ENCODE peak calls at places on chromosomes 7 and 10, in seven cellular contexts. H is stimulated activated CD8-positive, alpha-beta memory T cell treated with anti-CD3 and anti-CD28 coated beads, Interleukin-4, amount 100 ng/mL, for 4 hours; M is DND-41; R is NCI-H1092 treated with DMSO at 0.1 percent for 48 hours; L is retina; W is hypothalamus; G is SIG-M5. N is an unnamed sample.

GRCh38 chr7:66355762-66356161 is 150.6 kb downstream of the TPST1 start:
- DNase-seq in W (no peak), G (no peak), R (no peak), M (no peak), L (no peak), H (no peak), N (no peak)

GRCh38 chr10:117532003-117532385 is 10.6 kb upstream of the EMX2 start:
- DNase-seq in W (no peak), H (no peak), L (no peak), G (no peak), R (no peak), M (no peak), N (no peak)

GRCh38 chr7:38070718-38071117 is 107.3 kb upstream of the STARD3NL start:
- DNase-seq in R (peak), M (no peak), L (no peak), G (no peak), H (no peak), W (no peak), N (peak)

GRCh38 chr7:77759294-77759889 is 38.8 kb downstream of the TMEM60 start:
- DNase-seq in M (peak), G (no peak), W (peak), H (peak), R (peak), L (peak), N (peak)

GRCh38 chr7:138662066-138663061 is 38.8 kb downstream of the SVOPL start:
- DNase-seq in M (no peak), L (no peak), H (no peak), R (no peak), G (no peak), W (no peak), N (no peak)

GRCh38 chr10:5467634-5468255 is 31.6 kb downstream of the CALML5 start:
- DNase-seq in L (no peak), G (no peak), R (no peak), W (no peak), M (no peak), H (no peak), N (no peak)

GRCh38 chr7:134515569-134516468 is 11.5 kb upstream of the AKR1B10 start:
- DNase-seq in H (no peak), M (no peak), L (no peak), R (no peak), W (no peak), G (no peak), N (peak)

GRCh38 chr7:139758388-139758787 is 19.4 kb downstream of the HIPK2 start:
- DNase-seq in M (no peak), H (no peak), W (no peak), R (no peak), G (no peak), L (peak), N (no peak)

GRCh38 chr10:34911661-34912205 is 96.6 kb upstream of the PARD3 start:
- DNase-seq in H (no peak), M (no peak), L (no peak), W (no peak), G (no peak), R (no peak), N (peak)

GRCh38 chr10:43931308-43931930 is 282.7 kb upstream of the ZNF32 start:
- DNase-seq in M (no peak), G (no peak), W (no peak), H (no peak), R (no peak), L (no peak), N (peak)

GRCh38 chr10:81843042-81843441 is 32.0 kb upstream of the NRG3 start:
- DNase-seq in R (no peak), M (no peak), G (no peak), L (no peak), H (no peak), W (no peak), N (no peak)

GRCh38 chr7:8249121-8249520 is 12.8 kb downstream of the ICA1 start:
- DNase-seq in M (no peak), W (no peak), H (no peak), R (no peak), G (no peak), L (no peak), N (no peak)

GRCh38 chr10:70858759-70859158 is 29.6 kb downstream of the PCBD1 start:
- DNase-seq in G (no peak), R (peak), W (no peak), H (no peak), M (no peak), L (no peak), N (no peak)

GRCh38 chr7:115707236-115707635 is 323.3 kb downstream of the TFEC start:
- DNase-seq in L (no peak), W (no peak), M (peak), R (peak), G (no peak), H (no peak), N (peak)